ENCODE peak calls at places on chromosomes 5 and 9, in four cellular contexts. U is AG10803, G is OCI-LY7, L is H1. A is an unnamed sample.

GRCh38 chr5:125310749-125311148 is 564.3 kb upstream of the ZNF608 start:
- DNase-seq in L (no peak), G (no peak), U (peak), A (no peak)

GRCh38 chr9:116800885-116801284 is 113.8 kb downstream of the TRIM32 start:
- DNase-seq in G (peak), U (no peak), L (no peak), A (peak)

GRCh38 chr9:127519301-127520166 is 68.2 kb downstream of the LRSAM1 start:
- DNase-seq in L (no peak), U (peak), G (no peak), A (peak)

GRCh38 chr5:1040571-1040970 is 32.0 kb downstream of the NKD2 start:
- DNase-seq in U (no peak), G (no peak), L (no peak), A (no peak)

GRCh38 chr5:34957857-34958690 is 28.7 kb downstream of the DNAJC21 start:
- DNase-seq in U (peak), L (no peak), G (peak), A (peak)

GRCh38 chr5:122805481-122805880 is 30.6 kb downstream of the SNX2 start:
- DNase-seq in U (peak), L (no peak), G (no peak), A (no peak)

GRCh38 chr5:170498811-170499210 is 5.0 kb upstream of the KCNIP1 start:
- DNase-seq in U (no peak), L (no peak), G (no peak), A (no peak)

GRCh38 chr5:1006656-1007071 is 1.9 kb upstream of the NKD2 start:
- DNase-seq in U (no peak), G (no peak), L (no peak), A (no peak)

GRCh38 chr5:40799248-40799647 is 1.1 kb upstream of the PRKAA1 start:
- DNase-seq in G (no peak), L (no peak), U (peak), A (no peak)

GRCh38 chr9:120344230-120344629 is 235.7 kb downstream of the CDK5RAP2 start:
- DNase-seq in L (no peak), G (no peak), U (peak), A (no peak)

GRCh38 chr5:141734501-141735231 is 52.6 kb upstream of the ARAP3 start:
- DNase-seq in G (peak), L (peak), U (peak), A (peak)

GRCh38 chr5:149264432-149265069 is 7.1 kb upstream of the AFAP1L1 start:
- DNase-seq in G (peak), U (no peak), L (peak), A (peak)

GRCh38 chr5:54825005-54825404 is 160.4 kb downstream of the ESM1 start:
- DNase-seq in U (peak), L (no peak), G (no peak), A (no peak)

GRCh38 chr9:92187390-92187789 is 72.2 kb upstream of the SPTLC1 start:
- DNase-seq in L (no peak), U (no peak), G (no peak), A (peak)

GRCh38 chr9:137967280-137967943 is 89.8 kb downstream of the CACNA1B start:
- DNase-seq in U (no peak), G (no peak), L (no peak), A (no peak)

GRCh38 chr5:172931001-172931536 is 28.2 kb upstream of the RPL26L1 start:
- DNase-seq in L (no peak), U (peak), G (no peak), A (peak)

GRCh38 chr5:9047932-9048331 is 497.9 kb downstream of the SEMA5A start:
- DNase-seq in L (no peak), G (no peak), U (no peak), A (no peak)

GRCh38 chr5:93452255-93452654 is 128.8 kb downstream of the NR2F1-AS1 start:
- DNase-seq in U (no peak), L (no peak), G (no peak), A (no peak)

GRCh38 chr5:130773813-130774212 is 391.2 kb downstream of the HINT1 start:
- DNase-seq in U (no peak), L (no peak), G (no peak), A (no peak)

GRCh38 chr9:127185931-127186781 is 63.7 kb upstream of the ANGPTL2 start:
- DNase-seq in G (no peak), U (peak), L (no peak), A (no peak)

GRCh38 chr9:120931278-120932085 is 4.9 kb upstream of the TRAF1 start:
- DNase-seq in L (no peak), U (peak), G (peak), A (peak)

GRCh38 chr5:28249771-28250415 is 1211.5 kb upstream of the CDH9 start:
- DNase-seq in U (no peak), G (no peak), L (no peak), A (no peak)

GRCh38 chr5:82073179-82073578 is 101.4 kb downstream of the ATG10 start:
- DNase-seq in G (no peak), L (no peak), U (no peak), A (no peak)

GRCh38 chr5:172533058-172533398 is 78.7 kb upstream of the SH3PXD2B start:
- DNase-seq in G (no peak), U (no peak), L (peak), A (no peak)

GRCh38 chr5:40904205-40904993 is 4.9 kb upstream of the C7 start:
- DNase-seq in L (peak), G (peak), U (peak), A (peak)

GRCh38 chr5:55039843-55040242 is 15.8 kb downstream of the GZMK start:
- DNase-seq in U (no peak), L (no peak), G (no peak), A (no peak)

GRCh38 chr9:124818431-124819281 is 34.6 kb upstream of the WDR38 start:
- DNase-seq in U (no peak), L (no peak), G (peak), A (peak)

GRCh38 chr5:71778678-71779276 is 59.7 kb downstream of the CARTPT start:
- DNase-seq in U (peak), L (no peak), G (peak), A (peak)

GRCh38 chr9:136244776-136245193 is 827 bp downstream of the QSOX2 start:
- DNase-seq in U (no peak), L (no peak), G (no peak), A (no peak)

GRCh38 chr9:110258671-110259070 is 2.4 kb upstream of the TXN start:
- DNase-seq in U (no peak), G (no peak), L (no peak), A (peak)

GRCh38 chr9:100352201-100352726 is 478 bp downstream of the TEX10 start:
- DNase-seq in U (peak), L (no peak), G (peak), A (peak)

GRCh38 chr9:100352727-100353505 is at the start of gene TEX10:
- DNase-seq in L (peak), G (peak), U (peak), A (peak)

GRCh38 chr9:100359057-100359456 is 6.3 kb upstream of the TEX10 start:
- DNase-seq in U (no peak), G (no peak), L (no peak), A (no peak)

GRCh38 chr9:100354121-100354800 is 1.5 kb upstream of the TEX10 start:
- DNase-seq in U (no peak), G (peak), L (no peak), A (peak)

DNA sequence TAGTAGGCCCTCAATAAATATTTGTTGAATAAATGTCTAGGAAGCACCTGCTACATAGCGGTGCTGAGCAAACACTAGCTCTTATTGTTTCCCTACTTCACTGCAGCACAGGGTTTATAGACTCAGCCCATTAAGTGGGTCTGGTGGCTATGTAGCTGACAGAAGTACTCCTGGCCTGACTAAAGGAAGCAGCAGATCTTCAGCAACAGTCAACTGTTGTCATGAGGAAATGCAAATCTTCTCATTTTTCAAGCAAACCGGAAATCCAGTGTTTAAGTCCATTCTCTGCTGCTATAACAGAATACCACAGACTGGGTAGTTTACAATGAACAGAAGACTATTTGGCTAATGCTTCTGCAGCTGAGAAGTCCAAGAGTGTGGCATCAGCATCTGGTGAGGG is 2.8 kb upstream of the TEX10 start:
- DNase-seq in U (no peak), G (peak), L (no peak), A (peak)
- H3K4me3 ChIP-seq in U (no peak), G (no peak), L (no peak), A (no peak)

GRCh38 chr9:114396558-114397218 is 8.9 kb upstream of the AKNA start:
- DNase-seq in U (peak), L (no peak), G (peak), A (no peak)
- H3K4me3 ChIP-seq in U (peak), L (peak), G (peak), A (peak)

GRCh38 chr9:133119461-133120342 is 1.3 kb downstream of the RALGDS start:
- DNase-seq in L (no peak), G (no peak), U (no peak), A (no peak)
- H3K4me3 ChIP-seq in L (no peak), G (no peak), U (peak), A (peak)

DNA sequence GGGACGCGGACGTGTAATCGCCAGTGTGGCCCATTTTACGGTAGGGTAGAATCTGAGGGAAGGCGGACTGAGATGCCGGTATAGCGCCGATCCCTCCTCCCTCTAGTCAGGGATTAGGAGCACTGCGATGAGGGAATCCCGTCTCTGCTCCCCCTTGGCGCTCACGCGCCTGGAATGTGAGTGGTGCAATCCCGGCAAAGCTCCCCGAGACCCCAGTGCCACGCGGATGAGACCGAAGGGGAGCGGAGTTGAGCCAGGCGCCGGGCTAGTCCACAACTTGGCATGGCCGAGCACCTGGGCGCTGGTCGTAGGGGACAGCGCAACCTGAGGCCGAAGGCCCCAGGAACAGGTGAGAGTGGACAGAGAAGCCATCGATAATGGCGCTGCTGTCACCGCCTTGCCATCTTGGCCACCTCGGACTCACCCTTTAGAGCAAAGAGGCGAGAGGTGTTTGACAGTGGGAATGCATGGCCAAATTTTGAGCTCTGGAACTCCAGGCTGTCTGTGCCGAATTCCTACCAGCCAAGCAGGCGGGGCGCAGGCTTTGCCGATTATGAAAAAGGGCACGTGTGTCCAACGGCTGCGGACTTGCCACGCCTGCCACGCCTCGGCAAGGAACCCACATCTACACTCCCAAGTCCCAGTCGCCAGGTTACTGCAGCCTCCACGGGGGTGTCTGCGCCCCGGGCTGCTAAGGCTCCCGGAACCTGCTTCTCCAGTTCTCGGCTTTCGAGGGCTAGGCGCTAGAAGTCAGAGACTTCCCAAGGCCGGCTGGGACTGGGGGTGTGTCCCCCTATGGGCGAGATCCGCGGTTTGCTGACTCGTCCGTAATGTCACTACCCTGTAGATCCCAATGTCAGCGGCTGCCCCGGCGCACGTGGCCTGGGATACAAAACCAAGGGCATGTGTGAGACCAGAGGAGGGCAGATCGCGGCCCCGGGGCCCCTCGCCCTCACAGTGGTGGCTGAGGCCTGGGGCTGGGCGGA is 2.6 kb downstream of the NPR3 start:
- DNase-seq in L (peak), U (peak), G (no peak), A (no peak)
- H3K4me3 ChIP-seq in L (peak), U (peak), G (no peak), A (no peak)

GRCh38 chr9:5958273-5958672 is 57.2 kb downstream of the RANBP6 start:
- DNase-seq in L (no peak), U (no peak), G (peak), A (peak)
- H3K4me3 ChIP-seq in L (no peak), U (no peak), G (no peak), A (no peak)

GRCh38 chr9:37033141-37033540 is 927 bp downstream of the PAX5 start:
- DNase-seq in G (no peak), U (no peak), L (no peak), A (no peak)
- H3K4me3 ChIP-seq in G (peak), U (no peak), L (no peak), A (peak)

GRCh38 chr5:39542511-39542910 is 117.7 kb upstream of the DAB2 start:
- DNase-seq in G (no peak), U (no peak), L (no peak), A (no peak)

GRCh38 chr5:39539470-39539869 is 114.7 kb upstream of the DAB2 start:
- DNase-seq in G (no peak), U (no peak), L (no peak), A (no peak)

GRCh38 chr5:39543335-39543734 is 118.6 kb upstream of the DAB2 start:
- DNase-seq in U (peak), L (no peak), G (no peak), A (no peak)

GRCh38 chr5:39547548-39548154 is 122.9 kb upstream of the DAB2 start:
- DNase-seq in U (peak), G (peak), L (no peak), A (peak)

GRCh38 chr5:39541920-39542319 is 117.1 kb upstream of the DAB2 start:
- DNase-seq in U (no peak), G (no peak), L (no peak), A (no peak)
- H3K4me3 ChIP-seq in U (no peak), G (no peak), L (no peak), A (no peak)

A was measured in GM12865.